ENCODE peak calls at places on chromosomes 6 and 20, in ten cellular contexts. F, L, U, T, X, J, A, H, Q and B are unnamed samples.

GRCh38 chr6:17601389-17601703 is 1.2 kb downstream of the FAM8A1 start:
- DNase-seq in A (peak; percentile 5), X (no peak), J (no peak), F (no peak), U (no peak), H (no peak), T (no peak), Q (no peak), L (no peak), B (no peak)

GRCh38 chr6:135114355-135115145 is 59.9 kb upstream of the HBS1L start:
- DNase-seq in U (no peak), Q (no peak), T (no peak), J (no peak), F (no peak), X (no peak), L (no peak), A (no peak), H (no peak), B (no peak)

GRCh38 chr6:135519343-135519742 is 21.8 kb upstream of the AHI1 start:
- DNase-seq in T (no peak), J (no peak), L (no peak), X (no peak), H (no peak), A (no peak), Q (no peak), F (no peak), U (no peak), B (no peak)

GRCh38 chr6:122005661-122006060 is 393.8 kb upstream of the HSF2 start:
- DNase-seq in F (no peak), A (no peak), T (no peak), Q (no peak), H (no peak), J (no peak), U (no peak), X (no peak), L (no peak), B (no peak)

GRCh38 chr6:31826793-31827285 is 699 bp upstream of the HSPA1B start:
- DNase-seq in U (no peak), J (peak; percentile 53), Q (no peak), T (peak; percentile 92), H (peak; percentile 81), F (peak; percentile 83), X (peak; percentile 86), A (peak; percentile 92), L (peak; percentile 94), B (no peak)

GRCh38 chr20:11921326-11921725 is 3.6 kb downstream of the BTBD3 start:
- DNase-seq in X (no peak), T (no peak), H (no peak), U (no peak), J (no peak), Q (no peak), F (peak; percentile 24), L (no peak), A (no peak), B (no peak)

GRCh38 chr6:85670573-85670972 is 27.9 kb upstream of the SYNCRIP start:
- DNase-seq in U (no peak), F (peak; percentile 59), Q (no peak), H (no peak), X (peak; percentile 26), T (no peak), A (peak; percentile 87), J (no peak), L (no peak), B (no peak)

GRCh38 chr6:155349129-155349528 is 34.8 kb upstream of the TFB1M start:
- DNase-seq in U (peak; percentile 13), H (no peak), F (no peak), J (no peak), T (no peak), L (no peak), X (no peak), Q (no peak), A (peak; percentile 12), B (no peak)

GRCh38 chr20:51121272-51121671 is 98.4 kb upstream of the KCNG1 start:
- DNase-seq in X (no peak), U (no peak), H (no peak), J (no peak), A (no peak), Q (no peak), F (no peak), T (no peak), L (no peak), B (no peak)

GRCh38 chr20:51187318-51187717 is 164.4 kb upstream of the KCNG1 start:
- DNase-seq in X (no peak), Q (no peak), H (no peak), L (no peak), T (no peak), J (no peak), U (no peak), F (no peak), A (no peak), B (no peak)

DNA sequence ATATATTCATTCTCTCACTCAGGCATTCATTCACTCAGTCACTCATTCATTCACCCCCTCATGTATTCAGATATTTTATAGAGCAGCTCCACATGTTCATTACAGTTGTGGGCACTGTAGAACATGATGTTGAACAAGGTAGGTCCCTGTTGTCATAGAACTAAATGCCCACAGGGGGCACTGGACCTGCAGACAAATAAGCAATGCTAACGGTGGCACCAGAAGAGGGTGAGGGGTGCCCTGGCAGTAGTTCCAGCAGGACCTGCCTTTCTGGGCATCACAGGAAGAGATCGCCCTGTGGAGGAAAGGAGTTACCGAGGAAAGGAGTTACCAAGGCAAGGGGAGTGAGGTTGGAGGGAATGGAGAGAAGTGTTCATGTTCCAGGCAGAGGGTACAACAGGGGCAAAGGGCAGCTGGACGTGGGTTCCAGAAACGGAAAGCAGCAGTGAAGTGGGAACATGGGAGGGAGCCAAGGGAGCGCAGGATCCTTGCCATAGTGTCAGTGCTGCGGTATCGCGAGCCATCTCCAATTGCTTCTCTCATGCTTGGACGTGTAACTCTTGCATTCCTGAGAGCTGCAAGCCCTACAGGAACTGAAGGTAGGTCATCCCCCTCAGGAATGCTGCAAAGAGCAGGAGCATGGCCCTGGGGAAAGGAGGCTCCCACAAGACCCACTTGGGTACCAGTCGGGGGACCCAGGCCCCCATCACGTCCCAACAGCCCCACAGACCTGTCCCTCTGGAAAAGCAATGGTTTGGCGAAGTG is 128.2 kb downstream of the EDN3 start:
- DNase-seq in T (no peak), A (no peak), L (no peak), H (no peak), Q (no peak), J (no peak), F (no peak), X (peak; percentile 51), U (no peak), B (no peak)
- TF ChIP-seq CTCF in T (no peak), A (no peak), L (no peak), H (no peak), Q (peak; percentile 43), J (no peak), F (no peak), X (peak; percentile 49), U (no peak), B (peak; percentile 45)

GRCh38 chr6:41786451-41787218 is 859 bp upstream of the TOMM6 start:
- DNase-seq in U (no peak), Q (peak; percentile 92), T (peak; percentile 92), F (peak; percentile 84), X (peak; percentile 89), J (peak; percentile 93), H (peak; percentile 85), A (peak; percentile 73), L (peak; percentile 81), B (peak; percentile 86)
- TF ChIP-seq CTCF in U (peak; percentile 54), Q (peak; percentile 78), T (peak; percentile 97), F (peak; percentile 37), X (peak; percentile 46), J (peak; percentile 60), H (peak; percentile 84), A (peak; percentile 23), L (peak; percentile 84), B (peak; percentile 61)

GRCh38 chr6:159758031-159759001 is 3.5 kb upstream of the ACAT2 start:
- DNase-seq in L (no peak), U (peak; percentile 16), X (no peak), A (peak; percentile 41), H (peak; percentile 19), F (peak; percentile 77), J (no peak), Q (no peak), T (no peak), B (no peak)
- TF ChIP-seq CTCF in L (no peak), U (peak; percentile 43), X (peak; percentile 21), A (peak; percentile 4), H (no peak), F (no peak), J (peak; percentile 9), Q (no peak), T (no peak), B (no peak)

DNA sequence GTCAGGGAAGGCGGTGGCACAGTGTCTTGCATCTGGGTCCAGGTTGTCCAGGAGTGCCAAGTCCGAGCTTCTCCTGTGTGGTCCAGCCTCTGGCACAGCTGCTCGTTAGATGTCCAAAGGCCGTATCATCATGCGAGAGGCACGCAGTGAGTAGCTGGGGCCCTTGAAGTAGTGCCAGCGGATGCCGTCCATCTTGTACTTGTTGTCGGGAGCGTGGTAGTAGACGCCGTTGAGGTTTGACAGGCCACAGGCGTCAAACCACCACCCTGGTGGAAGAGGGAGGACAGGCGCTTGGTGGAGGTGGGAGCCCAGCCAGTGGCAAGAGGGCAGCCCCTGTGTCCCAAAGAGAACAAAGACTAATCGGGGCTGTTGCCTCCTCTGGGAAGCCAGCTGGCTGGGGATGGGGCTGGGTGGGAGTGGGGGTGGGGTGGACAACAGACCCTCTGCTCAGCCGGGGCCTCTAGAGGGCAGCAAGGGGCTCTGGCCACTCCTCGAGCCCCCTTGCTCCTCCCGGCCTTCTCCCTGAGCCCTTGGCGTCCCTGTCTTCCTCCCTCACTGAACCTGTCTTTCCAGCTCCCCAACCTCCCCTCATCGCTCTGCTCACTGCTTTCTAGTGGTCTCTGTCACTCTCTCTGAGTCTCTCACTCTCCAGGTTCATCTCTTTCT is 39.5 kb downstream of the FAM110A start:
- DNase-seq in T (no peak), F (no peak), A (no peak), H (no peak), U (no peak), J (peak; percentile 31), L (no peak), Q (no peak), X (no peak), B (no peak)
- TF ChIP-seq CTCF in T (no peak), F (no peak), A (no peak), H (no peak), U (no peak), J (peak; percentile 6), L (no peak), Q (peak; percentile 26), X (no peak), B (no peak)

DNA sequence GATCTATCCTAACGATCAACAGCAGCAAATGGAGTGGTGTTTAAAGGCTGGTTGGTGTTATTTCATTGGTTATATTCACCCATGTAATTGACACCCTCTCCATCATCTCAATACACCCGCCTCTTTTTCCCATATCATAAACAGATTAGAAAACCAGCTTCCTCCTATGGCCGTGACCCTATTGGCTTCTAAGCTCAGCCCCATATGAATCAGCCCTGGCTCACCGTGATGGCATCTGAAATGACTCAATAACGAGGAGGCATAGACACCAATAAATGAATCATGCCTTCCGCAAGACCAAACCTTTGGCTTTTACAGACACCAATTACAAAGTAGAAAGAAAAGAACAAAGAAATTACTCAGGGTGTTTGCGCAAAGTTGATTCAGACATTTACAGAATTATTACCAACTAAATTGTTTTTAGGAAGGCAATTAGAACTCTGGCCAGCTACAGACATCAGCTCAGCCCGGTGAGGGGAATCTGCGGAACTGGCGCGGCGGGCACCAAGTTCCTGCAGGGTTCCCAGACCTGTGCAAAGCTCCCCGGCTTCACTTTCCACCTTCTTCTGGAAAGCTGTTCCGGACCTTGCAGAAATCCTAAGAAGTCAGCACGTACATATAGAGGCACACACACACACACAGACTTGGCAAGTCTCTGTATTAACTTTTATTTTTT is 11.5 kb downstream of the PMEPA1 start:
- DNase-seq in U (peak; percentile 91), H (peak; percentile 100), J (no peak), Q (no peak), T (no peak), A (peak; percentile 95), F (peak; percentile 99), X (peak; percentile 91), L (no peak), B (no peak)
- TF ChIP-seq CTCF in U (no peak), H (no peak), J (no peak), Q (no peak), T (no peak), A (no peak), F (no peak), X (no peak), L (no peak), B (no peak)